ENCODE peak calls at places on chromosomes 13 and 19, in nine cellular contexts. One of them, this sample, is unnamed.

GRCh38 chr19:36152886-36153525 is 759 bp upstream of the COX7A1 start:
- DNase-seq in tibial artery: no peak
- DNase-seq in psoas muscle: no peak
- DNase-seq in IMR-90: peak
- DNase-seq in endothelial cell of umbilical vein: no peak
- DNase-seq in heart right ventricle: no peak
- DNase-seq in neural progenitor cell: no peak
- DNase-seq in AG04450: no peak
- DNase-seq in hepatocyte: no peak
- DNase-seq in this sample: no peak

GRCh38 chr13:36778083-36778671 is 40.8 kb upstream of the RFXAP start:
- DNase-seq in tibial artery: no peak
- DNase-seq in psoas muscle: no peak
- DNase-seq in IMR-90: peak
- DNase-seq in endothelial cell of umbilical vein: no peak
- DNase-seq in heart right ventricle: no peak
- DNase-seq in neural progenitor cell: peak
- DNase-seq in AG04450: peak
- DNase-seq in hepatocyte: peak
- DNase-seq in this sample: no peak

GRCh38 chr19:18233224-18233825 is 7.1 kb upstream of the PDE4C start:
- DNase-seq in tibial artery: no peak
- DNase-seq in psoas muscle: peak
- DNase-seq in IMR-90: peak
- DNase-seq in endothelial cell of umbilical vein: peak
- DNase-seq in heart right ventricle: peak
- DNase-seq in neural progenitor cell: peak
- DNase-seq in AG04450: no peak
- DNase-seq in hepatocyte: peak
- DNase-seq in this sample: peak

GRCh38 chr19:54373781-54374266 is 9.1 kb upstream of the LAIR1 start:
- DNase-seq in tibial artery: no peak
- DNase-seq in psoas muscle: no peak
- DNase-seq in IMR-90: no peak
- DNase-seq in endothelial cell of umbilical vein: no peak
- DNase-seq in heart right ventricle: no peak
- DNase-seq in neural progenitor cell: no peak
- DNase-seq in AG04450: no peak
- DNase-seq in hepatocyte: no peak
- DNase-seq in this sample: no peak

GRCh38 chr19:43478323-43478722 is 12.9 kb upstream of the LYPD3 start:
- DNase-seq in tibial artery: no peak
- DNase-seq in psoas muscle: no peak
- DNase-seq in IMR-90: no peak
- DNase-seq in endothelial cell of umbilical vein: no peak
- DNase-seq in heart right ventricle: no peak
- DNase-seq in neural progenitor cell: no peak
- DNase-seq in AG04450: no peak
- DNase-seq in hepatocyte: no peak
- DNase-seq in this sample: no peak

GRCh38 chr19:3516675-3517207 is 10.6 kb downstream of the FZR1 start:
- DNase-seq in tibial artery: no peak
- DNase-seq in psoas muscle: no peak
- DNase-seq in IMR-90: no peak
- DNase-seq in endothelial cell of umbilical vein: no peak
- DNase-seq in heart right ventricle: no peak
- DNase-seq in neural progenitor cell: no peak
- DNase-seq in AG04450: no peak
- DNase-seq in hepatocyte: no peak
- DNase-seq in this sample: no peak

GRCh38 chr13:83618966-83619365 is 263.3 kb downstream of the SLITRK1 start:
- DNase-seq in tibial artery: no peak
- DNase-seq in psoas muscle: no peak
- DNase-seq in IMR-90: no peak
- DNase-seq in endothelial cell of umbilical vein: no peak
- DNase-seq in heart right ventricle: no peak
- DNase-seq in neural progenitor cell: no peak
- DNase-seq in AG04450: no peak
- DNase-seq in hepatocyte: no peak
- DNase-seq in this sample: no peak

GRCh38 chr13:79392882-79393563 is 13.0 kb downstream of the RBM26 start:
- DNase-seq in tibial artery: no peak
- DNase-seq in psoas muscle: no peak
- DNase-seq in IMR-90: peak
- DNase-seq in endothelial cell of umbilical vein: peak
- DNase-seq in heart right ventricle: no peak
- DNase-seq in neural progenitor cell: no peak
- DNase-seq in AG04450: no peak
- DNase-seq in hepatocyte: no peak
- DNase-seq in this sample: peak

GRCh38 chr19:49403404-49404187 is 15.5 kb downstream of the KASH5 start:
- DNase-seq in tibial artery: no peak
- DNase-seq in psoas muscle: no peak
- DNase-seq in IMR-90: peak
- DNase-seq in endothelial cell of umbilical vein: no peak
- DNase-seq in heart right ventricle: no peak
- DNase-seq in neural progenitor cell: peak
- DNase-seq in AG04450: no peak
- DNase-seq in hepatocyte: no peak
- DNase-seq in this sample: no peak

GRCh38 chr13:33252103-33252502 is 33.5 kb downstream of the STARD13 start:
- DNase-seq in tibial artery: no peak
- DNase-seq in psoas muscle: no peak
- DNase-seq in IMR-90: no peak
- DNase-seq in endothelial cell of umbilical vein: no peak
- DNase-seq in heart right ventricle: peak
- DNase-seq in neural progenitor cell: no peak
- DNase-seq in AG04450: no peak
- DNase-seq in hepatocyte: no peak
- DNase-seq in this sample: peak

GRCh38 chr19:46023311-46023779 is 492 bp upstream of the PGLYRP1 start:
- DNase-seq in tibial artery: no peak
- DNase-seq in psoas muscle: no peak
- DNase-seq in IMR-90: no peak
- DNase-seq in endothelial cell of umbilical vein: no peak
- DNase-seq in heart right ventricle: no peak
- DNase-seq in neural progenitor cell: no peak
- DNase-seq in AG04450: no peak
- DNase-seq in hepatocyte: no peak
- DNase-seq in this sample: no peak

GRCh38 chr13:99123101-99124045 is 77.3 kb upstream of the UBAC2 start:
- DNase-seq in tibial artery: no peak
- DNase-seq in psoas muscle: no peak
- DNase-seq in IMR-90: peak
- DNase-seq in endothelial cell of umbilical vein: no peak
- DNase-seq in heart right ventricle: no peak
- DNase-seq in neural progenitor cell: no peak
- DNase-seq in AG04450: no peak
- DNase-seq in hepatocyte: no peak
- DNase-seq in this sample: peak

GRCh38 chr13:99124046-99124400 is 76.6 kb upstream of the UBAC2 start:
- DNase-seq in tibial artery: no peak
- DNase-seq in psoas muscle: no peak
- DNase-seq in IMR-90: no peak
- DNase-seq in endothelial cell of umbilical vein: no peak
- DNase-seq in heart right ventricle: no peak
- DNase-seq in neural progenitor cell: no peak
- DNase-seq in AG04450: no peak
- DNase-seq in hepatocyte: no peak
- DNase-seq in this sample: no peak

GRCh38 chr13:99126821-99127220 is 73.8 kb upstream of the UBAC2 start:
- DNase-seq in tibial artery: no peak
- DNase-seq in psoas muscle: no peak
- DNase-seq in IMR-90: no peak
- DNase-seq in endothelial cell of umbilical vein: no peak
- DNase-seq in heart right ventricle: no peak
- DNase-seq in neural progenitor cell: no peak
- DNase-seq in AG04450: no peak
- DNase-seq in hepatocyte: no peak
- DNase-seq in this sample: no peak

GRCh38 chr13:99125335-99125915 is 75.2 kb upstream of the UBAC2 start:
- DNase-seq in tibial artery: no peak
- DNase-seq in psoas muscle: no peak
- DNase-seq in IMR-90: no peak
- DNase-seq in endothelial cell of umbilical vein: no peak
- DNase-seq in heart right ventricle: no peak
- DNase-seq in neural progenitor cell: no peak
- DNase-seq in AG04450: no peak
- DNase-seq in hepatocyte: no peak
- DNase-seq in this sample: no peak

DNA sequence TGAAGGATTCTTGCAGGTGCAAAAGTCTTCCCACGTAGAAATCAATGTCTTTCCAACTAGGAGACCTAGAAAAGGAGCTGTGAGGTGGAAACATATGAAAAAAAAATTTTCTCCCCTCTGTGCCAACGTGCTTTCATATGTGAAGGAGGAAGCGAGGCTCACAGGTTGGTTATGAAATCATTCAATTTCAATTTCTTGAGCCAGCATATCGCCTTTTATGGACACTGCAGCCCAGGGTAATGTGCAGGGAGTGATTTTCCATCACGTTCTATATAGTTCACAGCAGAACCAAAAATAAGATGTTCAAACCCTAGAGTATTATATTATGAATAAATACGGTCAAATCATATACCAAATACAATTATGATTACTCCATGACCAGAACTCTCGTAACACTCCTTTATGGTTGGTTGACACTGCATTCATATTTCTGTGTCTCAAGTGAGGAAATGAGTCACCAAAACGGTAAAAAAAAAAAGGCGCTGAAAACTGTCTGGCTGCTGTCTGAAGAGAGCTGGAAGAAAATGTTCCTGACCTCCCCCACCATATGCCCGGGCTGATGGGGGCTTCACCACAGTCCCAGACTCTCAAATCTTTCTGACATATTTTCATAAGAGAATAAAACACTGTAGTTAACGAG is 75.8 kb upstream of the UBAC2 start:
- DNase-seq in tibial artery: no peak
- DNase-seq in psoas muscle: no peak
- DNase-seq in IMR-90: peak
- DNase-seq in endothelial cell of umbilical vein: peak
- DNase-seq in heart right ventricle: no peak
- DNase-seq in neural progenitor cell: no peak
- DNase-seq in AG04450: no peak
- DNase-seq in hepatocyte: no peak
- DNase-seq in this sample: no peak
- H3K4me3 ChIP-seq in tibial artery: peak
- H3K4me3 ChIP-seq in psoas muscle: no peak
- H3K4me3 ChIP-seq in IMR-90: no peak
- H3K4me3 ChIP-seq in endothelial cell of umbilical vein: peak
- H3K4me3 ChIP-seq in heart right ventricle: no peak
- H3K4me3 ChIP-seq in neural progenitor cell: no peak
- H3K4me3 ChIP-seq in AG04450: no peak
- H3K4me3 ChIP-seq in hepatocyte: no peak
- H3K4me3 ChIP-seq in this sample: no peak

GRCh38 chr13:49297338-49297737 is 49.6 kb downstream of the CDADC1 start:
- DNase-seq in tibial artery: no peak
- DNase-seq in psoas muscle: no peak
- DNase-seq in IMR-90: no peak
- DNase-seq in endothelial cell of umbilical vein: no peak
- DNase-seq in heart right ventricle: no peak
- DNase-seq in neural progenitor cell: no peak
- DNase-seq in AG04450: no peak
- DNase-seq in hepatocyte: no peak
- DNase-seq in this sample: no peak
- H3K27ac ChIP-seq in tibial artery: no peak
- H3K27ac ChIP-seq in psoas muscle: no peak
- H3K27ac ChIP-seq in IMR-90: no peak
- H3K27ac ChIP-seq in endothelial cell of umbilical vein: no peak
- H3K27ac ChIP-seq in heart right ventricle: no peak
- H3K27ac ChIP-seq in neural progenitor cell: no peak
- H3K27ac ChIP-seq in AG04450: no peak
- H3K27ac ChIP-seq in hepatocyte: no peak
- H3K27ac ChIP-seq in this sample: no peak

GRCh38 chr19:33304760-33305647 is 2.7 kb upstream of the CEBPA start:
- DNase-seq in tibial artery: no peak
- DNase-seq in psoas muscle: no peak
- DNase-seq in IMR-90: no peak
- DNase-seq in endothelial cell of umbilical vein: no peak
- DNase-seq in heart right ventricle: no peak
- DNase-seq in neural progenitor cell: no peak
- DNase-seq in AG04450: no peak
- DNase-seq in hepatocyte: peak
- DNase-seq in this sample: no peak

GRCh38 chr19:33302175-33302973 is at the start of gene CEBPA:
- DNase-seq in tibial artery: peak
- DNase-seq in psoas muscle: peak
- DNase-seq in IMR-90: peak
- DNase-seq in endothelial cell of umbilical vein: peak
- DNase-seq in heart right ventricle: peak
- DNase-seq in neural progenitor cell: peak
- DNase-seq in AG04450: peak
- DNase-seq in hepatocyte: peak
- DNase-seq in this sample: peak

GRCh38 chr19:33302974-33303790 is 848 bp upstream of the CEBPA start:
- DNase-seq in tibial artery: no peak
- DNase-seq in psoas muscle: peak
- DNase-seq in IMR-90: peak
- DNase-seq in endothelial cell of umbilical vein: peak
- DNase-seq in heart right ventricle: peak
- DNase-seq in neural progenitor cell: peak
- DNase-seq in AG04450: no peak
- DNase-seq in hepatocyte: peak
- DNase-seq in this sample: peak

GRCh38 chr19:33306191-33306590 is 3.9 kb upstream of the CEBPA start:
- DNase-seq in tibial artery: no peak
- DNase-seq in psoas muscle: no peak
- DNase-seq in IMR-90: no peak
- DNase-seq in endothelial cell of umbilical vein: no peak
- DNase-seq in heart right ventricle: no peak
- DNase-seq in neural progenitor cell: no peak
- DNase-seq in AG04450: no peak
- DNase-seq in hepatocyte: no peak
- DNase-seq in this sample: no peak

GRCh38 chr19:33303791-33304759 is 1.7 kb upstream of the CEBPA start:
- DNase-seq in tibial artery: no peak
- DNase-seq in psoas muscle: no peak
- DNase-seq in IMR-90: no peak
- DNase-seq in endothelial cell of umbilical vein: no peak
- DNase-seq in heart right ventricle: no peak
- DNase-seq in neural progenitor cell: no peak
- DNase-seq in AG04450: no peak
- DNase-seq in hepatocyte: peak
- DNase-seq in this sample: peak
- H3K4me3 ChIP-seq in tibial artery: peak
- H3K4me3 ChIP-seq in psoas muscle: peak
- H3K4me3 ChIP-seq in IMR-90: no peak
- H3K4me3 ChIP-seq in endothelial cell of umbilical vein: no peak
- H3K4me3 ChIP-seq in heart right ventricle: peak
- H3K4me3 ChIP-seq in neural progenitor cell: peak
- H3K4me3 ChIP-seq in AG04450: peak
- H3K4me3 ChIP-seq in hepatocyte: peak
- H3K4me3 ChIP-seq in this sample: peak

DNA sequence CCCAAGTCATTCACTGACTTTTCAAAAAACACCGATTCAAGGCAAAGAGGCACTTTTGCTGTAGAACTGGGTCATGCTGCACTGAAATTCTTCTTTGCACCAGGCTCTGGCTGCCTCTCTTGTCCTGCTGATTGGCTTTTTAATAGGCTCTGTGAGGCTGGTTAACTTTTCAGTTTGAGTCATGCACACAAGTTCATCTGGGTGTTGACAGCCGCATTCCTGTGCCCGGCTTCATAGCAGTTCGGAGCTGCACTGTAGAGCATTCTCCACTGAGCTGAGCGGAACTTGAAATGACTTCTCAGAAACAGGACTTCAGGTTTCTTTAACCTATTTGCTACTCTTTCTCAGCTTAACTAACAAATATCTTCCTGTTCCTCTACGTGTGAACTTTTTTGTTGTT is 978.3 kb downstream of the UQCRFS1 start:
- DNase-seq in tibial artery: no peak
- DNase-seq in psoas muscle: no peak
- DNase-seq in IMR-90: no peak
- DNase-seq in endothelial cell of umbilical vein: no peak
- DNase-seq in heart right ventricle: no peak
- DNase-seq in neural progenitor cell: no peak
- DNase-seq in AG04450: no peak
- DNase-seq in hepatocyte: peak
- DNase-seq in this sample: peak
- H3K27ac ChIP-seq in tibial artery: no peak
- H3K27ac ChIP-seq in psoas muscle: no peak
- H3K27ac ChIP-seq in IMR-90: no peak
- H3K27ac ChIP-seq in endothelial cell of umbilical vein: no peak
- H3K27ac ChIP-seq in heart right ventricle: no peak
- H3K27ac ChIP-seq in neural progenitor cell: no peak
- H3K27ac ChIP-seq in AG04450: no peak
- H3K27ac ChIP-seq in hepatocyte: no peak
- H3K27ac ChIP-seq in this sample: peak

This sample was measured in cardiac muscle cell.